ENCODE peak calls at places on chromosomes 13 and 19, in five cellular contexts. One of them, this sample, is unnamed.

GRCh38 chr13:27536361-27537101 is 83.8 kb downstream of the LNX2 start:
- DNase-seq in progenitor cell of endocrine pancreas: no peak
- DNase-seq in uterus: no peak
- DNase-seq in nephron progenitor cell: no peak
- DNase-seq in epithelial cell of proximal tubule: no peak
- DNase-seq in this sample: no peak

GRCh38 chr19:28847468-28847867 is 365.5 kb downstream of the UQCRFS1 start:
- DNase-seq in nephron progenitor cell: no peak
- DNase-seq in uterus: no peak
- DNase-seq in progenitor cell of endocrine pancreas: no peak
- DNase-seq in epithelial cell of proximal tubule: no peak
- DNase-seq in this sample: no peak

GRCh38 chr13:24619302-24619701 is 60.9 kb upstream of the ATP12A start:
- DNase-seq in epithelial cell of proximal tubule: no peak
- DNase-seq in progenitor cell of endocrine pancreas: no peak
- DNase-seq in uterus: no peak
- DNase-seq in nephron progenitor cell: no peak
- DNase-seq in this sample: no peak

GRCh38 chr13:37486171-37486661 is 112.4 kb downstream of the POSTN start:
- DNase-seq in progenitor cell of endocrine pancreas: no peak
- DNase-seq in nephron progenitor cell: no peak
- DNase-seq in epithelial cell of proximal tubule: no peak
- DNase-seq in uterus: no peak
- DNase-seq in this sample: no peak

GRCh38 chr19:55379161-55379560 is 2.5 kb downstream of the TMEM190 start:
- DNase-seq in nephron progenitor cell: no peak
- DNase-seq in epithelial cell of proximal tubule: no peak
- DNase-seq in uterus: no peak
- DNase-seq in progenitor cell of endocrine pancreas: no peak
- DNase-seq in this sample: no peak

GRCh38 chr13:60012503-60012902 is 151.2 kb downstream of the DIAPH3 start:
- DNase-seq in nephron progenitor cell: no peak
- DNase-seq in epithelial cell of proximal tubule: peak; percentile 59
- DNase-seq in progenitor cell of endocrine pancreas: no peak
- DNase-seq in uterus: no peak
- DNase-seq in this sample: no peak

GRCh38 chr19:17538684-17539287 is 16.7 kb upstream of the COLGALT1 start:
- DNase-seq in uterus: no peak
- DNase-seq in nephron progenitor cell: no peak
- DNase-seq in progenitor cell of endocrine pancreas: no peak
- DNase-seq in epithelial cell of proximal tubule: no peak
- DNase-seq in this sample: no peak

GRCh38 chr13:112066624-112067004 is 335 bp upstream of the SOX1 start:
- DNase-seq in epithelial cell of proximal tubule: no peak
- DNase-seq in uterus: no peak
- DNase-seq in progenitor cell of endocrine pancreas: no peak
- DNase-seq in nephron progenitor cell: peak; percentile 82
- DNase-seq in this sample: peak; percentile 67

GRCh38 chr19:17468302-17469091 is 1.8 kb upstream of the SLC27A1 start:
- DNase-seq in progenitor cell of endocrine pancreas: no peak
- DNase-seq in uterus: peak; percentile 45
- DNase-seq in epithelial cell of proximal tubule: no peak
- DNase-seq in nephron progenitor cell: no peak
- DNase-seq in this sample: no peak

GRCh38 chr19:46901701-46902401 is 41.1 kb downstream of the ARHGAP35 start:
- DNase-seq in progenitor cell of endocrine pancreas: no peak
- DNase-seq in nephron progenitor cell: no peak
- DNase-seq in epithelial cell of proximal tubule: no peak
- DNase-seq in uterus: no peak
- DNase-seq in this sample: no peak

DNA sequence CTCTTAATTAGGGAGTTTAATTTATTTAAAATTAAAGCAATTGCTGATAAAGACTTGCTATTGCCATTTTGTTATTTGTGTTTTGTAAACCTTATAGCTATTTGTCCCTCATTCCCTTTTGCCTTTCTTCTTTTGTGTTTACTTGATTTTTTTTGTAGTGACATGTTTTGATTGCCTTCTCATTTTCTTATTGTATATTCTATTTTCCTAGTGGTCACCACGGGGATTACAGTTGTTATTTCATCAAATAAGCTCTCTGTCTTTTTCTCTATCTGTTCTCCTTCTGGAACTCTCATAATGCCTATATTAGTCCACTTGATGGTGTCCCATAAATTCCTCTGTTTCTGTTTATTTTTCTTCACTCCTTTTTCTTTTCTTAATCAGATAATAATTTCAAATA is 64.4 kb upstream of the FRY start:
- DNase-seq in uterus: no peak
- DNase-seq in epithelial cell of proximal tubule: no peak
- DNase-seq in progenitor cell of endocrine pancreas: no peak
- DNase-seq in nephron progenitor cell: no peak
- DNase-seq in this sample: no peak
- TF ChIP-seq CTCF in uterus: no peak
- TF ChIP-seq CTCF in epithelial cell of proximal tubule: no peak
- TF ChIP-seq CTCF in progenitor cell of endocrine pancreas: peak; percentile 48
- TF ChIP-seq CTCF in nephron progenitor cell: peak; percentile 22
- TF ChIP-seq CTCF in this sample: peak; percentile 42

DNA sequence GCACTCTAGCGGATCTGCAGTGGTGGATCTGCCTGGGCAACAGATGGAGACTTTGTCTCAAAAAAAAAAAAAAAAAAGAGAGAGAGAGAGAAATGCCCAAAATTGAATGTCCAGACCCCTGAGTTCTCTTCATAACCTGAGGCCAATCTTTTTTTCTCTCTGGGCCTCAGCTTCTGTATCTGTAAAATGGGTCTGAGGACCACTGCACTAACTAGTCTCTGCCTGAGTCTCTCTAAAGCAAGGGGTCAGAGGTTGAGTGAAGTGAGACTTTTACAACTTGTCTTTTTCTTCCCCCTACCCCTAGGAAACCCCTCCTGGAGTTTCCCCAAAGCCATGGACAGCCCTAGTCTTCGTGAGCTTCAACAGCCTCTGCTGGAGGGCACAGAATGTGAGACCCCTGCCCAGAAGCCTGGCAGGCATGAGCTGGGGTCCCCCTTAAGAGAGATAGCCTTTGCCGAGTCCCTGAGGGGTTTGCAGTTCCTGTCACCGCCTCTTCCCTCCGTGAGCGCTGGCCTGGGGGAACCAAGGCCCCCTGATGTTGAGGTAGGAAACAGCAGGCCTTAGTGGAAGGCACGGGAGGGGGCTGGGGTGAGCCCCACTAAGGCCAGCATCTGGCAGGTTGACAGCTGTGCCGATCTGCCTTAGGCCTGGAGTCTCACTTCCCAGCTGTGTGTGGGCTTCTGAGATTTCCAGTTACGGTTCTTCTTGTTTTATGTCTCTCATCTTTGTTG is 1.8 kb downstream of the TMEM91 start:
- DNase-seq in nephron progenitor cell: peak; percentile 32
- DNase-seq in uterus: peak; percentile 28
- DNase-seq in progenitor cell of endocrine pancreas: no peak
- DNase-seq in epithelial cell of proximal tubule: no peak
- DNase-seq in this sample: peak; percentile 46
- TF ChIP-seq CTCF in nephron progenitor cell: no peak
- TF ChIP-seq CTCF in uterus: no peak
- TF ChIP-seq CTCF in progenitor cell of endocrine pancreas: peak; percentile 27
- TF ChIP-seq CTCF in epithelial cell of proximal tubule: no peak
- TF ChIP-seq CTCF in this sample: peak; percentile 23

GRCh38 chr19:6457958-6458694 is 1.5 kb downstream of the SLC25A23 start:
- DNase-seq in progenitor cell of endocrine pancreas: no peak
- DNase-seq in nephron progenitor cell: no peak
- DNase-seq in epithelial cell of proximal tubule: no peak
- DNase-seq in uterus: no peak
- DNase-seq in this sample: no peak

GRCh38 chr19:6459356-6460098 is at the start of gene SLC25A23:
- DNase-seq in uterus: peak; percentile 74
- DNase-seq in nephron progenitor cell: peak; percentile 79
- DNase-seq in progenitor cell of endocrine pancreas: peak; percentile 65
- DNase-seq in epithelial cell of proximal tubule: peak; percentile 18
- DNase-seq in this sample: peak; percentile 77

GRCh38 chr19:6458695-6459355 is 767 bp downstream of the SLC25A23 start:
- DNase-seq in nephron progenitor cell: no peak
- DNase-seq in progenitor cell of endocrine pancreas: no peak
- DNase-seq in epithelial cell of proximal tubule: no peak
- DNase-seq in uterus: no peak
- DNase-seq in this sample: no peak

GRCh38 chr19:6464070-6464873 is at the start of gene CRB3:
- DNase-seq in nephron progenitor cell: peak; percentile 36
- DNase-seq in uterus: no peak
- DNase-seq in epithelial cell of proximal tubule: no peak
- DNase-seq in progenitor cell of endocrine pancreas: peak; percentile 97
- DNase-seq in this sample: no peak

GRCh38 chr19:6460099-6460884 is 700 bp upstream of the SLC25A23 start:
- DNase-seq in progenitor cell of endocrine pancreas: peak; percentile 92
- DNase-seq in uterus: peak; percentile 97
- DNase-seq in epithelial cell of proximal tubule: peak; percentile 86
- DNase-seq in nephron progenitor cell: peak; percentile 98
- DNase-seq in this sample: peak; percentile 95
- TF ChIP-seq CTCF in progenitor cell of endocrine pancreas: peak; percentile 68
- TF ChIP-seq CTCF in uterus: peak; percentile 72
- TF ChIP-seq CTCF in epithelial cell of proximal tubule: peak; percentile 67
- TF ChIP-seq CTCF in nephron progenitor cell: peak; percentile 63
- TF ChIP-seq CTCF in this sample: peak; percentile 78

DNA sequence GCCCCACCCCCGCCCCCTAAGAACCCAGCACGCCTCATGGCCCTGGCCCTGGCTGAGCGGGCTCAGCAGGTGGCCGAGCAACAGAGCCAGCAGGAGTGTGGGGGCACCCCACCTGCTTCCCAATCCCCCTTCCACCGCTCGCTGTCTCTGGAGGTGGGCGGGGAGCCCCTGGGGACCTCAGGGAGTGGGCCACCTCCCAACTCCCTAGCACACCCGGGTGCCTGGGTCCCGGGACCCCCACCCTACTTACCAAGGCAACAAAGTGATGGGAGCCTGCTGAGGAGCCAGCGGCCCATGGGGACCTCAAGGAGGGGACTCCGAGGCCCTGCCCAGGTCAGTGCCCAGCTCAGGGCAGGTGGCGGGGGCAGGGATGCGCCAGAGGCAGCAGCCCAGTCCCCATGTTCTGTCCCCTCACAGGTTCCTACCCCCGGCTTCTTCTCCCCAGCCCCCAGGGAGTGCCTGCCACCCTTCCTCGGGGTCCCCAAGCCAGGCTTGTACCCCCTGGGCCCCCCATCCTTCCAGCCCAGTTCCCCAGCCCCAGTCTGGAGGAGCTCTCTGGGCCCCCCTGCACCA is 11.9 kb downstream of the ARHGAP33 start:
- DNase-seq in nephron progenitor cell: no peak
- DNase-seq in epithelial cell of proximal tubule: no peak
- DNase-seq in progenitor cell of endocrine pancreas: no peak
- DNase-seq in uterus: no peak
- DNase-seq in this sample: no peak
- TF ChIP-seq CTCF in nephron progenitor cell: no peak
- TF ChIP-seq CTCF in epithelial cell of proximal tubule: no peak
- TF ChIP-seq CTCF in progenitor cell of endocrine pancreas: no peak
- TF ChIP-seq CTCF in uterus: no peak
- TF ChIP-seq CTCF in this sample: no peak

GRCh38 chr13:62387642-62388041 is 972.0 kb upstream of the PCDH20 start:
- DNase-seq in progenitor cell of endocrine pancreas: no peak
- DNase-seq in nephron progenitor cell: no peak
- DNase-seq in uterus: no peak
- DNase-seq in epithelial cell of proximal tubule: no peak
- DNase-seq in this sample: no peak
- TF ChIP-seq CTCF in progenitor cell of endocrine pancreas: peak; percentile 65
- TF ChIP-seq CTCF in nephron progenitor cell: peak; percentile 39
- TF ChIP-seq CTCF in uterus: no peak
- TF ChIP-seq CTCF in epithelial cell of proximal tubule: no peak
- TF ChIP-seq CTCF in this sample: no peak

GRCh38 chr13:72341904-72342303 is 385.5 kb downstream of the MZT1 start:
- DNase-seq in progenitor cell of endocrine pancreas: no peak
- DNase-seq in uterus: no peak
- DNase-seq in epithelial cell of proximal tubule: no peak
- DNase-seq in nephron progenitor cell: no peak
- DNase-seq in this sample: no peak
- TF ChIP-seq CTCF in progenitor cell of endocrine pancreas: no peak
- TF ChIP-seq CTCF in uterus: no peak
- TF ChIP-seq CTCF in epithelial cell of proximal tubule: no peak
- TF ChIP-seq CTCF in nephron progenitor cell: no peak
- TF ChIP-seq CTCF in this sample: no peak

DNA sequence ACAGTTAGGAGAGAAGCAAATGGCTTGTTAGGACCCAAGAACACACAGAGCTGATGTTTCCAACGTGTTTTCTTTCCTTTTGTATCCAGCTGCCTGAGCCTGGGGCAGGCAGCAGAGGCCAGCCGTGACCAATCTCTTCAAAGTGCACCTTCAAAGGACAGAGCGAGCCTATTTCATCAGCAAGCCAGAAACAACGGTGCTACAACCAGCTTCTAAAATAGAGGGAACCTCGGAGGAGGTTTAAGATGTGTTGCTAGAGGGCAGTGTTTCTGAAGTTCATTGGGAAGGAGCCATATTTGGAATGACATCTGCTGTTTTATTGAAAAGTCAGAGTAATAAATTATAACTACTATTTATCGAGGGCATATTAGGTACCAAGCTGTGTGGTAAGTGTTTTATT is 56.2 kb upstream of the RFC3 start:
- DNase-seq in uterus: no peak
- DNase-seq in epithelial cell of proximal tubule: peak; percentile 4
- DNase-seq in nephron progenitor cell: peak; percentile 13
- DNase-seq in progenitor cell of endocrine pancreas: no peak
- DNase-seq in this sample: no peak
- TF ChIP-seq CTCF in uterus: no peak
- TF ChIP-seq CTCF in epithelial cell of proximal tubule: peak; percentile 46
- TF ChIP-seq CTCF in nephron progenitor cell: peak; percentile 12
- TF ChIP-seq CTCF in progenitor cell of endocrine pancreas: no peak
- TF ChIP-seq CTCF in this sample: no peak

This sample was measured in endothelial cell.